ENCODE peak calls at places on chromosome 14, in seven cellular contexts. Z, M, G, C, I, J and N are unnamed samples.

GRCh38 chr14:100079606-100080005 is 14.4 kb downstream of the EVL start:
- DNase-seq in I (no peak), M (no peak), J (no peak), G (no peak), Z (no peak), C (no peak), N (no peak)

GRCh38 chr14:69580009-69580577 is 5.4 kb upstream of the CCDC177 start:
- DNase-seq in M (no peak), C (peak), Z (no peak), G (peak), I (no peak), J (peak), N (peak)

GRCh38 chr14:101758913-101759593 is 2.5 kb upstream of the PPP2R5C start:
- DNase-seq in M (no peak), C (no peak), Z (no peak), I (no peak), J (no peak), G (no peak), N (no peak)

GRCh38 chr14:73995977-73996378 is 23.1 kb downstream of the ENTPD5 start:
- DNase-seq in Z (no peak), I (no peak), C (no peak), M (no peak), G (no peak), J (no peak), N (no peak)

GRCh38 chr14:64040044-64040443 is 187.2 kb downstream of the SYNE2 start:
- DNase-seq in G (no peak), I (no peak), M (no peak), J (peak), Z (no peak), C (no peak), N (no peak)

GRCh38 chr14:67371247-67372148 is 11.4 kb downstream of the EIF2S1 start:
- DNase-seq in Z (no peak), C (no peak), M (no peak), G (no peak), J (peak), I (no peak), N (no peak)

GRCh38 chr14:92716131-92716530 is 32.3 kb downstream of the LGMN start:
- DNase-seq in M (no peak), G (no peak), I (no peak), C (no peak), Z (no peak), J (no peak), N (no peak)

GRCh38 chr14:58298880-58299664 is 717 bp downstream of the ARID4A start:
- DNase-seq in Z (no peak), M (peak), C (peak), G (no peak), J (no peak), I (peak), N (peak)

GRCh38 chr14:50089213-50089612 is 27.2 kb downstream of the VCPKMT start:
- DNase-seq in Z (no peak), J (no peak), G (no peak), M (no peak), C (no peak), I (no peak), N (no peak)

GRCh38 chr14:103519837-103520212 is 2.8 kb downstream of the CKB start:
- DNase-seq in C (no peak), Z (no peak), G (no peak), M (no peak), J (no peak), I (no peak), N (no peak)

GRCh38 chr14:71728386-71728785 is 203.8 kb upstream of the RGS6 start:
- DNase-seq in I (no peak), C (no peak), M (no peak), J (no peak), G (no peak), Z (no peak), N (no peak)

GRCh38 chr14:100155881-100156645 is 3.4 kb downstream of the DEGS2 start:
- DNase-seq in Z (no peak), J (no peak), I (peak), M (no peak), G (no peak), C (no peak), N (no peak)

GRCh38 chr14:72883963-72884362 is 9.9 kb downstream of the DPF3 start:
- DNase-seq in G (no peak), I (no peak), J (no peak), Z (no peak), C (no peak), M (no peak), N (no peak)

GRCh38 chr14:75566321-75566720 is 12.1 kb upstream of the FLVCR2 start:
- DNase-seq in C (no peak), J (peak), G (no peak), Z (peak), M (peak), I (no peak), N (peak)

GRCh38 chr14:69904246-69904645 is 25.0 kb downstream of the SMOC1 start:
- DNase-seq in C (no peak), M (no peak), J (no peak), Z (no peak), G (no peak), I (no peak), N (no peak)

GRCh38 chr14:56474419-56475022 is 105.1 kb upstream of the TMEM260 start:
- DNase-seq in G (no peak), C (peak), I (no peak), J (peak), Z (no peak), M (no peak), N (peak)

GRCh38 chr14:87522575-87522974 is 470.4 kb downstream of the GALC start:
- DNase-seq in M (no peak), J (no peak), G (no peak), I (no peak), Z (no peak), C (peak), N (no peak)

GRCh38 chr14:86938356-86938755 is 1054.6 kb downstream of the GALC start:
- DNase-seq in M (no peak), Z (no peak), I (no peak), G (no peak), J (no peak), C (no peak), N (no peak)

GRCh38 chr14:82642425-82642824 is 1108.8 kb upstream of the SEL1L start:
- DNase-seq in I (no peak), G (no peak), J (peak), C (peak), Z (no peak), M (no peak), N (peak)

GRCh38 chr14:77023001-77023996 is 5.2 kb downstream of the IRF2BPL start:
- DNase-seq in M (no peak), C (peak), Z (no peak), J (no peak), I (no peak), G (no peak), N (peak)

GRCh38 chr14:75413013-75413412 is 14.8 kb upstream of the JDP2 start:
- DNase-seq in G (no peak), J (no peak), Z (no peak), I (no peak), C (no peak), M (no peak), N (no peak)

GRCh38 chr14:91186515-91187066 is 57.9 kb downstream of the GPR68 start:
- DNase-seq in C (no peak), M (no peak), J (peak), G (peak), I (no peak), Z (no peak), N (peak)

GRCh38 chr14:100015251-100015655 is 50.0 kb upstream of the EVL start:
- DNase-seq in Z (no peak), C (no peak), M (no peak), G (no peak), J (no peak), I (no peak), N (no peak)

GRCh38 chr14:23608454-23608853 is 27.7 kb upstream of the DHRS2 start:
- DNase-seq in I (no peak), J (no peak), M (no peak), C (no peak), G (no peak), Z (no peak), N (no peak)

GRCh38 chr14:51189600-51190376 is 50.3 kb upstream of the TMX1 start:
- DNase-seq in J (no peak), C (no peak), Z (no peak), G (no peak), I (no peak), M (no peak), N (no peak)

GRCh38 chr14:20409226-20409625 is 4.1 kb downstream of the TEP1 start:
- DNase-seq in C (no peak), G (peak), Z (no peak), I (no peak), J (peak), M (no peak), N (peak)

GRCh38 chr14:72615511-72616121 is 278.3 kb downstream of the DPF3 start:
- DNase-seq in C (no peak), I (no peak), M (no peak), Z (no peak), G (no peak), J (peak), N (peak)

GRCh38 chr14:62138593-62138992 is 376.4 kb downstream of the SNAPC1 start:
- DNase-seq in C (no peak), G (no peak), J (no peak), I (no peak), Z (no peak), M (no peak), N (no peak)

GRCh38 chr14:64729386-64730060 is 25.3 kb downstream of the PLEKHG3 start:
- DNase-seq in G (no peak), M (no peak), I (no peak), J (peak), Z (no peak), C (no peak), N (no peak)

GRCh38 chr14:91108941-91109611 is 4.8 kb upstream of the DGLUCY start:
- DNase-seq in J (no peak), I (no peak), C (no peak), G (no peak), Z (no peak), M (no peak), N (no peak)

GRCh38 chr14:71089974-71090373 is 182.7 kb downstream of the PCNX1 start:
- DNase-seq in I (no peak), J (peak), M (no peak), G (no peak), Z (no peak), C (no peak), N (no peak)

GRCh38 chr14:91839754-91840153 is 27.6 kb downstream of the TC2N start:
- DNase-seq in G (no peak), J (no peak), C (no peak), Z (no peak), I (no peak), M (no peak), N (no peak)